ENCODE peak calls at places on chromosomes 11 and 22, in four cellular contexts. T, L, J and N are unnamed samples.

GRCh38 chr11:35721576-35722341 is 59.2 kb downstream of the TRIM44 start:
- DNase-seq in T (no peak), L (no peak), J (peak), N (no peak)

GRCh38 chr11:73218106-73218829 is at the start of gene P2RY2:
- DNase-seq in T (peak), L (no peak), J (no peak), N (no peak)

GRCh38 chr22:44461614-44462013 is 36.4 kb downstream of the RTL6 start:
- DNase-seq in T (no peak), L (no peak), J (no peak), N (no peak)

GRCh38 chr11:74354036-74354435 is 42.6 kb upstream of the P4HA3 start:
- DNase-seq in T (no peak), L (no peak), J (no peak), N (no peak)

GRCh38 chr11:80104196-80104595 is 663.4 kb upstream of the TENM4 start:
- DNase-seq in T (no peak), L (no peak), J (no peak), N (no peak)

GRCh38 chr22:46606886-46607285 is 13.3 kb upstream of the GRAMD4 start:
- DNase-seq in T (no peak), L (no peak), J (no peak), N (no peak)

GRCh38 chr22:25081409-25081824 is 118.2 kb upstream of the CRYBB3 start:
- DNase-seq in T (peak), L (peak), J (peak), N (no peak)

GRCh38 chr11:11709447-11710239 is 87.8 kb upstream of the GALNT18 start:
- DNase-seq in T (peak), L (no peak), J (no peak), N (peak)

GRCh38 chr11:65892661-65893317 is 2.3 kb downstream of the CCDC85B start:
- DNase-seq in T (no peak), L (no peak), J (no peak), N (no peak)

GRCh38 chr11:62574363-62575057 is 819 bp upstream of the EEF1G start:
- DNase-seq in T (no peak), L (peak), J (peak), N (no peak)

GRCh38 chr11:66418986-66419308 is 1.9 kb upstream of the NPAS4 start:
- DNase-seq in T (no peak), L (no peak), J (no peak), N (no peak)

DNA sequence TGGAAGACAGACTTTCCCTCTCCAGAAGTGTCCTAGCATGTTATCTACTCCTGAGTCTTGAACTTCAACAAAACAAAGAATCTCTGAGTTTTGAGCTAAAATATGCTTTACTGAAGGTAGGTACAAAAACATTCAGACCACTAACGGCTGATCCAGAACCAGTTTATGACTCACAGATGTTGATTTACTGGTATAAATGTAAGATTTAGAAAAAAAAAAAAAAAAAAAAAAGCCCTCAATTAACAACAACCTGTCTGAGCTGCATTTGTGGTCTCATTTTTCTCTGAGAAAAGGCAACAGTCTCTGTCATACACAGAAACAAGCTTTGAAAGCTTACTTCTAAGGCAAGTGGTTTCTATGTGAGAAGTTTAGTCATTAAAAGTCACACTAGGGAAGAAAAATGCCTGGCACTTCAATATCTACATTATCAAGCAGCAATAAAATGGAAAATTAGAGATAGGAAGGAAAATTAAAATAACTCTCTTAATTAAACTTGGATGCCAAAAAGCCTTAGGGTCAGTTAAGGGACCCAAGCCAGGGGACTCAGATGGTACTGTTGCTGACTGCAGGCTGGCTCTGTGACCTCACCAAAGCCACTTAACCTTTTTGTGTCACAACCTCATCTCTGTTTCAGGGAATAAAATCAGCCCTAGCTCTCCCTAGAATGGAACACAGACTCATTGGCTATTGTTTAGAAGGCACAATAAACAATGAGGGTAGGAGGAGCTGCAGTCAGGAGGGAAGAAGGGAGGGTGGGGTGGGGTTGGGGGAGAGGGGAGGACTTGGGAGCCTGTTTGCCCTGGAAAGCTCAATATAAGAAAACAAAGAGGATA is 61.7 kb downstream of the ETS1 start:
- DNase-seq in T (no peak), L (no peak), J (peak), N (no peak)
- TF ChIP-seq POLR2A in T (no peak), L (no peak), J (no peak), N (no peak)

GRCh38 chr22:22867996-22868715 is 19.5 kb upstream of the IGLL5 start:
- DNase-seq in T (no peak), L (no peak), J (no peak), N (no peak)

GRCh38 chr22:22865311-22866072 is 22.1 kb upstream of the IGLL5 start:
- DNase-seq in T (no peak), L (peak), J (no peak), N (no peak)

GRCh38 chr22:22863001-22863400 is 24.6 kb upstream of the IGLL5 start:
- DNase-seq in T (no peak), L (no peak), J (no peak), N (no peak)

GRCh38 chr22:22870577-22871398 is 16.8 kb upstream of the IGLL5 start:
- DNase-seq in T (no peak), L (peak), J (no peak), N (no peak)

DNA sequence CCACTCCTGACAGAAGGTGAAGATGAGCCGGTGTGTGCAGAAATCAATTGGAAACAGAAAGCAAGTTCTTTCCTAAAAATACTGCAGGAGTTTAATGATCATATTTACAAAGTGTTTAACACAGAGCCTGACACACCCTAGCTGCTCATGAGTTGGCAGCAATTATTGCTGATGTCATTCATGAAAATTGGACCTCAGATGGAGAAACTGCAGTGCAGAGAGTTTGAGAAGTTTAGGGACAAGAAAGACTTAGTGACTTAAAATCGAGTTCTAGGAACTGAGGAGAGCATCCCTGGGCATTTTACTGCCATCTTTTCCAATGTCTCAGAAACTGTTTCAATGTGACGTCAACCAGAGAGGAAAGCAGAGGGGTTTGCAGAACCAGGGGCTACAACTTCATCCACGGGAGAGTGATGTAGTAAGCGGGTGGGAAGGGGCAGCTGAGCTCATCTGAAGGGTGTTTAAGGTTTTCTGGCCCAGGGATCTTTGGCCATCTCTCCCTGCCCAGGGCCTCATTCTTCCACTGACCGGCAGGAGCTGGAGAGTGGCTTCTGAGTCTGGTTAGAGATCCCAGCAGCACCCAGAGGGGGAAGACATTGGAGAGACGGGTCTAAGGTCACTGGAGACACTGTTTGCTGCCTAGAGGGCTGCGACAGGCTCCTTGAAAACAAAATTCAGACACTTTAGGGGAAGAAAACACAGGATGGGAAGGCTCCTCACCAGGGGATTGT is 21.1 kb upstream of the IGLL5 start:
- DNase-seq in T (no peak), L (peak), J (no peak), N (no peak)
- TF ChIP-seq BHLHE40 in T (no peak), L (no peak), J (no peak), N (no peak)

DNA sequence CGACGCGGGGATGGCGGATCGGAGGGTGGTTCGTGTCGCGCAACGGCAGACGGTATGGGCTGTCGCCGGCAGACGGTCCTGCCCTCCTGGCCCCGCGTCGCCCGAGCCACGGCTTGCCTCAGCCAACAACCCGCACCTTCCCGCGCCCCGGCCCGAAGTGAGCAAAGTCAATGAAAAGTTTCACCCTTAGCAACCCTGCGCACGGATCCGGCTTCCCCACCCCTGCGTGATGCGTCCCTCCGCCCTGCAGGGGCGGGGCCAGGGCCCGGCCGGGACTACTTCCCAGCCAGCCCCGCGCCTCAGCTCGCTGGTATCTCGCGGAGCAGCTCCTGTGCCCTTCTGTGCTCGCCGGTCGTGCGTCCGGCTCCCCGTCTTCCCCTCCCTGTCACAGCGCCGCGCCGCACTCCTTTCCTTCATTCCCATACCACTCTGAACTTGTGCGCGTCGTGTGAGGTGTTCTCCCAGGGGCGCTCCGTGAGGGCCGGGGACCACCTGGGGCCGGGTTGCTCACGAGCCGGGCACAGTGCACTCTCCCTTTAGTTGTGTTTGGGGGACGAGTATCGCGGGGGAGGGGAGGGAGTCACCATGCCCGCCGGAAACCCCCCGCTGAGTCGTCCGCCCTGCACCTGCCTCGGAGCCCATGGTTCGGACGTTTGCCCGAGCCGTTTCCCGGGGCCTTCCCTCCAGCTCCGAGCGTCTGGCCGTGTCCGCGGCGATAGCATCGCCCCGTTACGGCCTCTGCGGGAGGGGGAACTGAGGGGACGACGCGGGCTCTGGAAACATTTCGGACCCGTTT is at the start of gene TOB2:
- DNase-seq in T (peak), L (peak), J (peak), N (peak)
- TF ChIP-seq POLR2A in T (peak), L (peak), J (peak), N (peak)

GRCh38 chr11:76918941-76919386 is 58.2 kb downstream of the ACER3 start:
- DNase-seq in T (peak), L (peak), J (peak), N (peak)

GRCh38 chr11:76919467-76919866 is 58.7 kb downstream of the ACER3 start:
- DNase-seq in T (no peak), L (no peak), J (no peak), N (no peak)

GRCh38 chr11:76916712-76917111 is 56.0 kb downstream of the ACER3 start:
- DNase-seq in T (no peak), L (no peak), J (no peak), N (no peak)

DNA sequence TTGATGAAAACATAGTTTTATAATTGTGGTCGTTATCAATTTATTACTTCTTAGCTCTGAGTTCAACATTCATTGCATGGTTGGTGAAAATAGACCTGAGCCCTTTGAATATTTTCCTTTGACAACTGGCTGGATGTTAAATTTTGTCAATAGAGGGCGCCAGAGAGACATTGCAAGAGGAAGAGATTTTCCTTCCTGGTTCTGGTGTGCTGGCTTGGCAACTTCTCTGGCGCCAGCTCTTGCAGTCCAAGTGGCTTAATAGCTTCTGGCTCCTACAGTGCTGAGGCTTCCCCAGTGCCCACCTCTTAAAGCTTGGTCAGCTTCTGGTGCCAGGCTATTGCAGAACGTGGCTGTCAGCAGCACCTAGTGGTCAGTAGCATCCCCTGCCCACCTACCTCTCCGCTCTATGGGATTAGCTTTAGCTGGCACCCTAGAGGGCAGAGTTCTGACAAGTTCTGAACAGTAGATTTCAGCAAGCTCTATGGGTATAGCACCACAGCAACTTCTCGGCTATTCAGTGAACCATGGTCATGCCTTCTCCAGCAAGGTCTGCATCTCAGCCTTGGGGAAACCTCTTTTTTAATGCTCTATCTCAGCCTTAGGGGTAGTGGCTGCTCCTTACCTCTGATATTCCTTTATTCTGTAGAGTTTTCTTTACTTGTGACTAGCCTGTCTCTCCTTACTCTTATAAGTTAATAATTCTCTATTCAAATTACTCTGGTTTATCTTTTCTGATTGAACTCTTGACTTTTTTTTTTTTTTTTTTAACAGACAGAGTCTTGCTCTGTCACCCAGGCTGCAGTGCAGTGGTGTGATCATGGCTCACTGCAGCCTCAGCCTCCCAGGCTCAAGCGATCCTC is 59.4 kb downstream of the ACER3 start:
- DNase-seq in T (peak), L (peak), J (peak), N (peak)
- TF ChIP-seq BHLHE40 in T (no peak), L (no peak), J (no peak), N (no peak)

DNA sequence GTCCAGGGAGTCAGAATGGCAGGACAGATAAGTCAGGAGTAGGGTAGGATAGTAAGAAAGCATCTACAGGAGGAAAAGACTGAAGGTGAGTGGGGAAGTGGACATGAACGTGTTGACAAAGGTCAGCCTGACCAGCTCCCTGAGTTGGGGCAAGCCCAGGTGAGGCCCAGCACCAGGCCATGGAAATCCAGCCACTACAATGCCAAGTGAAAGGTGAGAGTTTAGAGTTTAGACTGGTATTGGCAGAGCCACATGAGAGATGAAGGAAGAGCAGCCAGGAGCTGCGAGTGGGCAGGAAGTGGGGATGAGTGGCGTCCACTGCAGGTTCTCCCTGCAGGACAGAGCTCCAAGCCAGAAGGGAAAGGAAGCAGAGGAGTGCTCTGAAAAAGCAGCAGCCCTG is 16.5 kb upstream of the SMCO4 start:
- DNase-seq in T (no peak), L (no peak), J (no peak), N (no peak)
- TF ChIP-seq POLR2A in T (no peak), L (no peak), J (no peak), N (no peak)

GRCh38 chr11:44625759-44626523 is 60.5 kb downstream of the CD82 start:
- DNase-seq in T (no peak), L (no peak), J (no peak), N (no peak)

GRCh38 chr11:44629732-44630345 is 64.4 kb downstream of the CD82 start:
- DNase-seq in T (no peak), L (no peak), J (no peak), N (no peak)

GRCh38 chr11:44626645-44627044 is 61.2 kb downstream of the CD82 start:
- DNase-seq in T (no peak), L (no peak), J (no peak), N (no peak)

GRCh38 chr11:44628730-44629361 is 63.4 kb downstream of the CD82 start:
- DNase-seq in T (no peak), L (no peak), J (no peak), N (no peak)

DNA sequence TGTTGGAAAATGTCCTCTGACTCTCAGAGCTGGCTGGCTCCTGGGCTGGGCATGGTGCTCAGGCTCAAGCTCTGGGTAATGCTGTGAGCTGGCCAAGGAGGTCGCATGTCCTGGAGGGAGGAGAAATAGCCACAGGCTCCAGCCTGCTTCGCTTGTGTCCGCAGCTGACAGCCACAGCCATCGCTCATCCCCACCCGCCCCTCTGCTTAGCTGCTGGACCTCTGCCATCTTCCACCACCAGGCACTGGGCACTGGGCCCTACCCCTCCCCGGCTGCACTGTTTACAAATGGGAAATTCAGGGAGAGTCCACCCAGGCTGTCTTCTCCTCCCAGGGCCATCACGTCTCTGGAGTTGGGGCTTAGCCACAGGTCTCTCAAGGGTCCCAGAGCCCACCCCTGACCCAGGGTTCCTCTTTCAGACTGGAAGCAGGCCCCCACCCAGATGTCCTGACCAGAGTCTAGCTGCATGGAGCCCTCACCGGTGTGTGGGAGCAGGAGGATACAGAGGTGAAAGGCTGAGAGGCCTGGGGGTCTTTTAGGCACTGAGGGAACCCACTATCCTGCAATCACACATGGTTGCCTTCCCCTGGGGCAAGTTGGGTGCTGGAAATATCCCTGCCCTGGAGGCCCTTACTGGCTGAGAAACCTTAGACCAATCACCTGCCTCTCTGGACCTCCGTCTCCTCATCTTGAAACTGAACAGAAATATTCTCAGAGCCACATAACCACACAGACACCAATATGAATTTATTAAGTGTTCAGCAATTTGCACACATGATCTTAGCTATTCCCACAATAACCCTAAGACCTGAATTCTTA is 62.7 kb downstream of the CD82 start:
- DNase-seq in T (no peak), L (no peak), J (peak), N (no peak)
- TF ChIP-seq BHLHE40 in T (no peak), L (no peak), J (no peak), N (no peak)

GRCh38 chr11:57307666-57308270 is 17.0 kb downstream of the TNKS1BP1 start:
- DNase-seq in T (no peak), L (no peak), J (no peak), N (no peak)

GRCh38 chr11:57305523-57305922 is 19.2 kb downstream of the TNKS1BP1 start:
- DNase-seq in T (no peak), L (no peak), J (no peak), N (no peak)

GRCh38 chr11:57306941-57307598 is 17.7 kb downstream of the TNKS1BP1 start:
- DNase-seq in T (no peak), L (no peak), J (no peak), N (no peak)

GRCh38 chr11:57308426-57309060 is 16.2 kb downstream of the TNKS1BP1 start:
- DNase-seq in T (no peak), L (no peak), J (no peak), N (no peak)

DNA sequence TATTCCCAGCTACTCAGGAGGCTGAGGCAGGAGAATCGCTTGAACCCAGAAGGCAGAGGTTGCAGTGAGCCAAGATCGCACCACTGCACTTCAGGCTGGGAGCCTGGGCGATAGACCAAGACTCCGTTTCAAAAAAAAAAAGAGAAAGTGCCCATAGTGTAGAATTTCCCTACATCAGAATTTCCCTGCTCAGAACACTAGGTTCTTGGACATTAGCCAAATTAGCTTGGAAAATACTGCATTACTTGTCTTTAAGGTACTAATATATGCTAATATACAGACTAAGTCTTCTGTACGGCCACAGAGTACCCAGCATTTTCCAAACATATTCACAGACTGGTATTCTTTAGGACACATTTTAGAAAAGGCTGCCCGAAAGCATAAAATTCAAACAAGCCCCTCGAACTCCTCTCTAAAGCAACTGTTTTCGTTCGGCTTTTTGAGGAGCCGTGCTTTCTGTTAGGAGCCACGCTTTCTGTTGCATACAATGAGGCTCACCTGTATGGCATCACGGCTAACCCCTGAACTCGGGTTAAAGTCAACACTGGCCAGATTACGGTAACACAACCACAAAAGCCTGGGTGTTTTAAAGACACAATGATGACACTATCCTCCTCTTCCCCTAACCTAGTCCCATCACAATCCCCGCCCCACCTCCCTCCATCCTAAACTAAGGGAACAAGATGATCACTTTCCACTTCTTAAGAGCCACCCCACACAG is 18.4 kb downstream of the TNKS1BP1 start:
- DNase-seq in T (no peak), L (no peak), J (peak), N (no peak)
- TF ChIP-seq POLR2A in T (no peak), L (no peak), J (no peak), N (no peak)

GRCh38 chr11:96241351-96241841 is 101.6 kb downstream of the MAML2 start:
- DNase-seq in T (peak), L (no peak), J (no peak), N (no peak)
- TF ChIP-seq BHLHE40 in T (no peak), L (no peak), J (no peak), N (no peak)